ENCODE peak calls at places on chromosome 17, in eight cellular contexts. X, J, P, Q, B, Z, U and W are unnamed samples.

GRCh38 chr17:13266596-13266995 is 248.8 kb upstream of the ELAC2 start:
- DNase-seq in X (no peak), J (peak), P (no peak), Q (no peak), B (no peak), Z (peak), U (no peak), W (no peak)

GRCh38 chr17:8117980-8118768 is at the start of gene ALOXE3:
- DNase-seq in X (no peak), J (peak), P (peak), Q (no peak), B (no peak), Z (no peak), U (no peak), W (no peak)

GRCh38 chr17:8904686-8905085 is 37.2 kb upstream of the PIK3R6 start:
- DNase-seq in X (no peak), J (no peak), P (no peak), Q (no peak), B (no peak), Z (no peak), U (no peak), W (no peak)

GRCh38 chr17:58531661-58532554 is 17.5 kb upstream of the MTMR4 start:
- DNase-seq in X (peak), J (peak), P (peak), Q (no peak), B (peak), Z (no peak), U (peak), W (peak)

GRCh38 chr17:20073056-20073979 is 64.2 kb downstream of the SPECC1 start:
- DNase-seq in X (peak), J (no peak), P (no peak), Q (no peak), B (peak), Z (no peak), U (peak), W (no peak)

GRCh38 chr17:58136669-58137279 is 11.4 kb upstream of the OR4D1 start:
- DNase-seq in X (no peak), J (no peak), P (peak), Q (no peak), B (no peak), Z (no peak), U (no peak), W (no peak)

GRCh38 chr17:44409309-44410028 is 20.0 kb upstream of the ITGA2B start:
- DNase-seq in X (no peak), J (no peak), P (no peak), Q (no peak), B (no peak), Z (no peak), U (no peak), W (no peak)

GRCh38 chr17:2406903-2407790 is 6.3 kb upstream of the MNT start:
- DNase-seq in X (peak), J (peak), P (no peak), Q (no peak), B (no peak), Z (peak), U (peak), W (no peak)

GRCh38 chr17:39486242-39486641 is 25.0 kb downstream of the CDK12 start:
- DNase-seq in X (no peak), J (no peak), P (no peak), Q (no peak), B (no peak), Z (peak), U (no peak), W (no peak)

GRCh38 chr17:19645608-19646250 is 2.8 kb upstream of the ALDH3A2 start:
- DNase-seq in X (no peak), J (no peak), P (peak), Q (no peak), B (peak), Z (no peak), U (peak), W (peak)

GRCh38 chr17:14744716-14745115 is 443.8 kb downstream of the HS3ST3B1 start:
- DNase-seq in X (no peak), J (no peak), P (no peak), Q (no peak), B (no peak), Z (peak), U (no peak), W (no peak)

GRCh38 chr17:82884923-82885322 is 45.1 kb upstream of the ZNF750 start:
- DNase-seq in X (no peak), J (no peak), P (no peak), Q (no peak), B (peak), Z (no peak), U (peak), W (no peak)

GRCh38 chr17:40329981-40330794 is 21.2 kb downstream of the RARA start:
- DNase-seq in X (peak), J (no peak), P (no peak), Q (no peak), B (no peak), Z (no peak), U (peak), W (no peak)

GRCh38 chr17:74417178-74418045 is 14.5 kb upstream of the GPRC5C start:
- DNase-seq in X (no peak), J (no peak), P (no peak), Q (no peak), B (peak), Z (no peak), U (no peak), W (no peak)

GRCh38 chr17:80036715-80037477 is 454 bp downstream of the CCDC40 start:
- DNase-seq in X (no peak), J (peak), P (peak), Q (no peak), B (peak), Z (no peak), U (no peak), W (no peak)

GRCh38 chr17:48500435-48501426 is 30.1 kb downstream of the HOXB1 start:
- DNase-seq in X (no peak), J (no peak), P (no peak), Q (no peak), B (peak), Z (no peak), U (no peak), W (no peak)

GRCh38 chr17:28526381-28526780 is 20.2 kb downstream of the FOXN1 start:
- DNase-seq in X (no peak), J (no peak), P (no peak), Q (no peak), B (no peak), Z (no peak), U (no peak), W (no peak)

GRCh38 chr17:65485388-65486299 is 75.8 kb downstream of the AXIN2 start:
- DNase-seq in X (peak), J (no peak), P (no peak), Q (no peak), B (no peak), Z (no peak), U (peak), W (no peak)

GRCh38 chr17:79833744-79834574 is 5.3 kb downstream of the CBX4 start:
- DNase-seq in X (no peak), J (no peak), P (peak), Q (no peak), B (no peak), Z (no peak), U (no peak), W (no peak)

GRCh38 chr17:63694229-63694973 is 5.5 kb downstream of the LIMD2 start:
- DNase-seq in X (no peak), J (no peak), P (peak), Q (no peak), B (peak), Z (no peak), U (no peak), W (peak)

GRCh38 chr17:48241131-48241591 is 133.6 kb downstream of the SNX11 start:
- DNase-seq in X (peak), J (peak), P (no peak), Q (peak), B (peak), Z (peak), U (peak), W (peak)

GRCh38 chr17:55201609-55201932 is 63.2 kb upstream of the HLF start:
- DNase-seq in X (no peak), J (no peak), P (no peak), Q (no peak), B (no peak), Z (no peak), U (no peak), W (no peak)

GRCh38 chr17:39209317-39210092 is 9.4 kb downstream of the RPL19 start:
- DNase-seq in X (peak), J (no peak), P (peak), Q (no peak), B (no peak), Z (no peak), U (peak), W (peak)

GRCh38 chr17:67700037-67700436 is 17.7 kb upstream of the NOL11 start:
- DNase-seq in X (no peak), J (no peak), P (peak), Q (no peak), B (no peak), Z (no peak), U (no peak), W (no peak)

GRCh38 chr17:66548659-66549311 is 246.4 kb downstream of the PRKCA start:
- DNase-seq in X (no peak), J (peak), P (no peak), Q (no peak), B (no peak), Z (no peak), U (no peak), W (no peak)

DNA sequence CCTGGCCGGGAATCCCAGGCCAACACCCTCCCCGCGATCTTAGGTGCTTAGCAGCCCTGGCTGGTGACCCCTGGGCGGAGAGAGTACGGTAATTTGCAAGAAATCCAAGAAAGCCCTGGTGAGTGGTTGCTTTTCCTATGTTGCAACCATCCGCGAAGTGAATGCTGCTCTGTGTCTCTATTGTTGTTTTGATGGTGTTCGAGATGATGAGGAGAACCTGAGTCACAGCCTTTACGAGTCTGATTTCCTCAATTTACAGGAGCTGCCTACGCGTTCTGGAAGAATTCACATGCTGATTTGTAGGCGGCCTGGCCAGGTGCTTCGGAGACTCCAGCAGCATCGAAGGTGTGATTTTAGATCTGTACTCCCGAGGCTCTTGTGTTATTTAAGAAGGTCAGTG is 63.3 kb downstream of the TMEM235 start:
- DNase-seq in X (no peak), J (no peak), P (no peak), Q (no peak), B (no peak), Z (peak), U (no peak), W (no peak)
- TF ChIP-seq CTCF in X (no peak), J (no peak), P (no peak), Q (no peak), B (no peak), Z (no peak), U (no peak), W (no peak)

GRCh38 chr17:43367588-43368242 is 31.1 kb upstream of the ARL4D start:
- DNase-seq in X (no peak), J (peak), P (peak), Q (peak), B (peak), Z (peak), U (no peak), W (peak)
- H3K4me3 ChIP-seq in X (peak), J (peak), P (peak), Q (no peak), B (peak), Z (peak), U (peak), W (peak)

DNA sequence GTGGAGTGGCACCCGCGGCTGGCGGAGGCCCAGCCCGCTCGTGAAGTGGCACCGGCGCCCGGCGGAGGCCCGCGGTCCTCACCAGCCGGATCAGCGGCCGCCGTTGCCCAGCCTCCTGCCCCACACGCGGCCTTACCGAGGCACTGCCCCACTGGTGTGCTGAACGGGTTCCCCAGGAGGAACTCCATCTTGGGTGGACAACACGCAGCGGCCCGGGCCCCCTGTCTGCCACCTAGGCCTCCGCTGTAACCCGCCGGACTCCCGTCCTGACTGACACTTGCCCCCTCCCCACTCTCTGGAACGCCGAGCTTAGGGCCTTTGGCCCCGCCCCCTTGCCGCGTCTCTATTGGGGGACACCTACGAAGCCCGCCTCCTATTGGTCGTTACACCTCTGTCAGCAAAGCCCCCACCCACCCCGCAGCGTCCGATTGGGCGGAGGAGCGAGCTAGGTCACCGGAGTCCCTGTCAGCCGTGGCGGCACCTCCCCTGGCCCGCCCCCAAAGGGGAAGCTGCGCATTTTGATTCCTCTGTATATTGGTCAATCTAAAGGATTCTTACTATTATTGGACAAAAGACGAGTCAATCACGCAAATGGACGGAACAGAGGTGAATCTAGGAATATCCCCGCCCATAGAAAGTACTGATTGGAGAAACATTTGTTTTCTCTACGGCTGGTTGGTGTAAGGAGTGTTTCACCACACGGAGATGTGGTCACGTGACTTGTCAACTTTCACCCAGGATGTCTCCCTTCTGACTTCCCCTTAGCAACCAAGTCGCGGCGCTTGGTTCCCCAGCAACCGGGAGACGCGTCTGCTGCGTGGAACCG is at the start of the genes DRC3 and TOM1L2:
- DNase-seq in X (peak), J (peak), P (peak), Q (peak), B (peak), Z (peak), U (peak), W (peak)
- TF ChIP-seq CTCF in X (peak), J (peak), P (peak), Q (no peak), B (no peak), Z (peak), U (peak), W (no peak)

DNA sequence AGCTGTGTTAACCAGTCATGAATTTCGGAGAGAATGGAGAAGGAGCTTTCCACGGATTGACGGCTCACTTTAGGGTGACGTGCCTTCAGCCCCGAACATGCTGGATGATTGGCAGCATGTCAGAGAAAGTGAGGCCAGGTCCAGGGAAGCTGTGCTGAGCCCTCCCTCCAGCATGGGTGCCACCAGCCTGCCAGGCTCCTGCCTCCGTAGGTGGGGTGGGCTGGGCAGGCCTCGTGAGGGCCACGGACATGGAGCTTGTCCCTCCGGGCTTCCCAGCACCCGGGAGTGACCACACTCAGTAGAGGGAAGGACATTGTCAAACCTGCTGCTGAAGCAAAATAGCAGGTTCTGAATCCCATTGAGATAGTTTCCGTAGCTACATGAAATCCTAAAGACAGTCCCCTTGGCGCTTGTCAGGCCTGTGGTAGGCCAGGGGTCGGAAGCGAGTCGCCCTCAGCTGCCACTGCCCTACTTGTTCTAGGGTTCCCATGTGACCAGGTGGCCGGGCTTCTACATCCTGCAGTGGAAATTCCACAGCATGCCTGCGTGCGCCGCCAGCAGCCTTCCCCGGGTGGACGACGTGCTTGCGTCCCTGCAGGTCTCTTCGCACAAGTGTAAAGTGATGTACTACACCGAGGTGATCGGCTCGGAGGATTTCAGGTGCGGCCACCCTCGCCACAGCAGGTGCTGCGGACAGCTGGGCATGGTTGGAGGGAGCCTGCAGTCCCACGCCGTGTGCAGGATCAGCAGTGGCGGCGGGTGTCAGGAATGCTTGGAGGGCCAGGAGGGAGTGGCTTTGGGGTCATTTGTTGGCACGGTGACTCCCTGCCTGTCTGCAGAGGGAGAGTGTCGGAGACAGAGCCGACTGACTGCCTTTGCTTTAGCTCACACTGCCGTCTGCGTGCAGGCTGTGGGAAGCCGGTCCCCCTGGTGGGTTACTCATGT is 72.3 kb downstream of the SEC14L1 start:
- DNase-seq in X (no peak), J (no peak), P (no peak), Q (no peak), B (no peak), Z (no peak), U (peak), W (no peak)
- H3K4me3 ChIP-seq in X (peak), J (no peak), P (no peak), Q (no peak), B (peak), Z (no peak), U (no peak), W (no peak)

GRCh38 chr17:627051-627450 is 87.6 kb downstream of the VPS53 start:
- DNase-seq in X (no peak), J (no peak), P (no peak), Q (no peak), B (no peak), Z (no peak), U (no peak), W (no peak)
- TF ChIP-seq CTCF in X (no peak), J (no peak), P (no peak), Q (no peak), B (no peak), Z (no peak), U (no peak), W (no peak)

GRCh38 chr17:78779848-78780247 is 2.2 kb downstream of the CYTH1 start:
- DNase-seq in X (no peak), J (no peak), P (peak), Q (peak), B (peak), Z (no peak), U (no peak), W (no peak)

GRCh38 chr17:78777886-78778285 is 4.2 kb downstream of the CYTH1 start:
- DNase-seq in X (no peak), J (no peak), P (no peak), Q (no peak), B (peak), Z (no peak), U (no peak), W (no peak)

GRCh38 chr17:78781339-78782304 is at the start of gene CYTH1:
- DNase-seq in X (peak), J (peak), P (peak), Q (no peak), B (peak), Z (no peak), U (peak), W (peak)

GRCh38 chr17:78780852-78781338 is 1.2 kb downstream of the CYTH1 start:
- DNase-seq in X (no peak), J (no peak), P (no peak), Q (no peak), B (peak), Z (no peak), U (no peak), W (no peak)

GRCh38 chr17:78780335-78780734 is 1.7 kb downstream of the CYTH1 start:
- DNase-seq in X (no peak), J (no peak), P (no peak), Q (no peak), B (peak), Z (no peak), U (no peak), W (no peak)
- H3K4me3 ChIP-seq in X (peak), J (no peak), P (no peak), Q (peak), B (peak), Z (no peak), U (peak), W (peak)

GRCh38 chr17:49901460-49902331 is 53.8 kb upstream of the TAC4 start:
- DNase-seq in X (no peak), J (peak), P (peak), Q (no peak), B (no peak), Z (no peak), U (no peak), W (no peak)

GRCh38 chr17:49896222-49896621 is 48.4 kb upstream of the TAC4 start:
- DNase-seq in X (no peak), J (no peak), P (no peak), Q (no peak), B (no peak), Z (no peak), U (no peak), W (no peak)

GRCh38 chr17:49896860-49897259 is 49.0 kb upstream of the TAC4 start:
- DNase-seq in X (no peak), J (peak), P (no peak), Q (no peak), B (no peak), Z (no peak), U (no peak), W (no peak)

GRCh38 chr17:49899588-49899987 is 51.7 kb upstream of the TAC4 start:
- DNase-seq in X (no peak), J (no peak), P (no peak), Q (no peak), B (no peak), Z (no peak), U (no peak), W (no peak)

DNA sequence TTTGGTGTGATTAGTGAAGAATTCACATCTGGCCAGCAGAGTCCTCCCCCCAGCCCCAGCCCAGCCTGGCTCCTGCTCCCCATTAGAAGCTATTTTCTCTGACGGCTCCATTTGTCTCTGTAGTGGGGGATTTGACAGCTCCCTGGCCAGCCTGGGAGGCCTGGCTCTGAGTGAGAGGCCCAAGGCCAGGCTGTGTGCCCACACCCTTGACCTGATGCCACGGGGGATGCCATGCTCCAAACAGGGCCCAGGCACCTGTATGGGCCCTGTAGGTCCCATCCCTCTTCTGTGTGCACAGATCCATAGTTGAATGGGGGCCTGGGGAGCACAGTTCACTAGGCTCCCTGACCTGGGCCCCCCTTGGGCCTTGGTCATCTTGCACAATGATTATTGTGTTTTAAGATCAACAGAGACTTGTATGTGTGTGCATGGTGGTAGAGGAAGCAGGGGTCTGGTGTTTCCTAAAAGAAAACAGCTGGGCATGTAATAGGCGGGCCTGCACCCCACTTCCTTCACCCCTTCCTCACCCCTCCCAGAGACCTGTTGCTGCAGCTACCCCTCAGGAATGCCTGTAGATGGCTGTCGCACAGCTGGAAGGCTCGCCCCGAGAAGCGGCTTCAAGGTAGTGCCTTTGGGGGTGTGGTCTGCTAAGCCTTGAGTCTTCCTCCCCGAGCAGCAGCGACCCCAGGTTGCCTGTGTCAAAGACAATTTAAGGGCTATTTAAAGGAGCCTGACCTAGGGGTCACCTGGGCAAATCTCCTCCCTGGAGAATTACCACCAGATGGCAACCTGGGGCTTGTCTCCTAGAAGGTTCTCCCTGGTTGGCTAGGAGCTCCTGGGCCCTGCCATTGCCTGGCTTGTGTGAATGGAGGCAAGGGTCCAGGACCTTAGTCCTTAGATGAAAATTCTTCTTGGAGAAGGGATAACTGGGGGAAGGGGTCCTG is 51.0 kb upstream of the TAC4 start:
- DNase-seq in X (no peak), J (peak), P (peak), Q (no peak), B (peak), Z (no peak), U (no peak), W (no peak)
- TF ChIP-seq CTCF in X (no peak), J (peak), P (peak), Q (no peak), B (no peak), Z (peak), U (no peak), W (peak)